ENCODE peak calls at places on chromosome 15, in four cellular contexts. P is tibial artery; T is T-helper 2 cell; K is stimulated activated CD8-positive, alpha-beta memory T cell treated with anti-CD3 and anti-CD28 coated beads, Interleukin-2, amount 100 ng/mL, for 48 hours. A is an unnamed sample.

GRCh38 chr15:90054618-90055097 is 47.6 kb downstream of the IDH2 start:
- DNase-seq in P (no peak), T (no peak), K (no peak), A (no peak)

GRCh38 chr15:25892126-25892525 is 29.0 kb upstream of the ATP10A start:
- DNase-seq in P (no peak), T (no peak), K (no peak), A (no peak)

GRCh38 chr15:90087454-90088154 is 14.7 kb downstream of the IDH2 start:
- DNase-seq in P (no peak), T (no peak), K (no peak), A (no peak)

GRCh38 chr15:44550734-44551133 is 13.8 kb downstream of the EIF3J start:
- DNase-seq in P (no peak), T (no peak), K (no peak), A (no peak)

GRCh38 chr15:52318729-52319500 is 23.3 kb upstream of the MYO5C start:
- DNase-seq in P (no peak), T (no peak), K (no peak), A (no peak)

GRCh38 chr15:70269991-70270751 is 172.5 kb upstream of the TLE3 start:
- DNase-seq in P (peak; percentile 42), T (no peak), K (no peak), A (peak; percentile 51)

GRCh38 chr15:93929375-93930094 is 301.8 kb upstream of the MCTP2 start:
- DNase-seq in P (peak; percentile 70), T (no peak), K (no peak), A (peak; percentile 75)

GRCh38 chr15:80989110-80989517 is 505 bp downstream of the MESD start:
- DNase-seq in P (no peak), T (no peak), K (no peak), A (no peak)

GRCh38 chr15:98800437-98801233 is 152.3 kb downstream of the IGF1R start:
- DNase-seq in P (peak; percentile 58), T (no peak), K (no peak), A (peak; percentile 66)

GRCh38 chr15:38398134-38398533 is 55.8 kb upstream of the FAM98B start:
- DNase-seq in P (peak; percentile 81), T (no peak), K (no peak), A (no peak)

GRCh38 chr15:90211009-90211408 is 9.9 kb downstream of the SEMA4B start:
- DNase-seq in P (no peak), T (no peak), K (no peak), A (no peak)

GRCh38 chr15:93428135-93428534 is 339.1 kb upstream of the RGMA start:
- DNase-seq in P (peak; percentile 39), T (no peak), K (no peak), A (no peak)

A was measured in uterus.